ENCODE peak calls at places on chromosomes 3 and 15, in five cellular contexts. One of them, this sample, is unnamed.

GRCh38 chr15:81351651-81352050 is 22.4 kb downstream of the TMC3 start:
- DNase-seq in hepatocyte: no peak
- DNase-seq in esophagus squamous epithelium: no peak
- DNase-seq in Karpas-422: no peak
- DNase-seq in stimulated activated CD4-positive, alpha-beta T cell treated with anti-CD3 and anti-CD28 coated beads, Interleukin-15, amount 100 ng/mL, for 1 hour: no peak
- DNase-seq in this sample: no peak

GRCh38 chr15:92565351-92566125 is 90.0 kb downstream of the FAM174B start:
- DNase-seq in hepatocyte: no peak
- DNase-seq in esophagus squamous epithelium: no peak
- DNase-seq in Karpas-422: no peak
- DNase-seq in stimulated activated CD4-positive, alpha-beta T cell treated with anti-CD3 and anti-CD28 coated beads, Interleukin-15, amount 100 ng/mL, for 1 hour: no peak
- DNase-seq in this sample: no peak

GRCh38 chr3:133457025-133457424 is 57.2 kb downstream of the BFSP2 start:
- DNase-seq in hepatocyte: no peak
- DNase-seq in esophagus squamous epithelium: no peak
- DNase-seq in Karpas-422: peak; percentile 40
- DNase-seq in stimulated activated CD4-positive, alpha-beta T cell treated with anti-CD3 and anti-CD28 coated beads, Interleukin-15, amount 100 ng/mL, for 1 hour: no peak
- DNase-seq in this sample: no peak

GRCh38 chr3:81638480-81638879 is 123.0 kb downstream of the GBE1 start:
- DNase-seq in hepatocyte: no peak
- DNase-seq in esophagus squamous epithelium: no peak
- DNase-seq in Karpas-422: no peak
- DNase-seq in stimulated activated CD4-positive, alpha-beta T cell treated with anti-CD3 and anti-CD28 coated beads, Interleukin-15, amount 100 ng/mL, for 1 hour: no peak
- DNase-seq in this sample: no peak

GRCh38 chr3:53658613-53659193 is 164.3 kb downstream of the CACNA1D start:
- DNase-seq in hepatocyte: no peak
- DNase-seq in esophagus squamous epithelium: no peak
- DNase-seq in Karpas-422: no peak
- DNase-seq in stimulated activated CD4-positive, alpha-beta T cell treated with anti-CD3 and anti-CD28 coated beads, Interleukin-15, amount 100 ng/mL, for 1 hour: no peak
- DNase-seq in this sample: no peak

GRCh38 chr3:111303760-111304159 is 232.1 kb downstream of the NECTIN3 start:
- DNase-seq in hepatocyte: no peak
- DNase-seq in esophagus squamous epithelium: no peak
- DNase-seq in Karpas-422: no peak
- DNase-seq in stimulated activated CD4-positive, alpha-beta T cell treated with anti-CD3 and anti-CD28 coated beads, Interleukin-15, amount 100 ng/mL, for 1 hour: no peak
- DNase-seq in this sample: no peak

GRCh38 chr15:85955501-85956391 is 123.9 kb upstream of the AGBL1 start:
- DNase-seq in hepatocyte: peak; percentile 32
- DNase-seq in esophagus squamous epithelium: no peak
- DNase-seq in Karpas-422: no peak
- DNase-seq in stimulated activated CD4-positive, alpha-beta T cell treated with anti-CD3 and anti-CD28 coated beads, Interleukin-15, amount 100 ng/mL, for 1 hour: no peak
- DNase-seq in this sample: no peak

GRCh38 chr15:74251187-74251811 is 15.2 kb downstream of the CCDC33 start:
- DNase-seq in hepatocyte: no peak
- DNase-seq in esophagus squamous epithelium: no peak
- DNase-seq in Karpas-422: no peak
- DNase-seq in stimulated activated CD4-positive, alpha-beta T cell treated with anti-CD3 and anti-CD28 coated beads, Interleukin-15, amount 100 ng/mL, for 1 hour: no peak
- DNase-seq in this sample: no peak

GRCh38 chr3:106115557-106115956 is 246.7 kb upstream of the CBLB start:
- DNase-seq in hepatocyte: no peak
- DNase-seq in esophagus squamous epithelium: no peak
- DNase-seq in Karpas-422: no peak
- DNase-seq in stimulated activated CD4-positive, alpha-beta T cell treated with anti-CD3 and anti-CD28 coated beads, Interleukin-15, amount 100 ng/mL, for 1 hour: no peak
- DNase-seq in this sample: no peak

GRCh38 chr3:155611456-155611855 is 133.4 kb downstream of the PLCH1 start:
- DNase-seq in hepatocyte: no peak
- DNase-seq in esophagus squamous epithelium: no peak
- DNase-seq in Karpas-422: no peak
- DNase-seq in stimulated activated CD4-positive, alpha-beta T cell treated with anti-CD3 and anti-CD28 coated beads, Interleukin-15, amount 100 ng/mL, for 1 hour: no peak
- DNase-seq in this sample: no peak

GRCh38 chr3:45035441-45036301 is 9.6 kb downstream of the CLEC3B start:
- DNase-seq in hepatocyte: peak; percentile 52
- DNase-seq in esophagus squamous epithelium: no peak
- DNase-seq in Karpas-422: no peak
- DNase-seq in stimulated activated CD4-positive, alpha-beta T cell treated with anti-CD3 and anti-CD28 coated beads, Interleukin-15, amount 100 ng/mL, for 1 hour: peak; percentile 14
- DNase-seq in this sample: no peak

GRCh38 chr3:41987627-41988026 is 25.7 kb upstream of the ULK4 start:
- DNase-seq in hepatocyte: no peak
- DNase-seq in esophagus squamous epithelium: no peak
- DNase-seq in Karpas-422: no peak
- DNase-seq in stimulated activated CD4-positive, alpha-beta T cell treated with anti-CD3 and anti-CD28 coated beads, Interleukin-15, amount 100 ng/mL, for 1 hour: no peak
- DNase-seq in this sample: peak; percentile 71

GRCh38 chr15:49622561-49622960 is 1.7 kb downstream of the DTWD1 start:
- DNase-seq in hepatocyte: no peak
- DNase-seq in esophagus squamous epithelium: no peak
- DNase-seq in Karpas-422: no peak
- DNase-seq in stimulated activated CD4-positive, alpha-beta T cell treated with anti-CD3 and anti-CD28 coated beads, Interleukin-15, amount 100 ng/mL, for 1 hour: no peak
- DNase-seq in this sample: no peak

GRCh38 chr3:100506355-100506754 is 13.9 kb downstream of the TMEM45A start:
- DNase-seq in hepatocyte: no peak
- DNase-seq in esophagus squamous epithelium: no peak
- DNase-seq in Karpas-422: no peak
- DNase-seq in stimulated activated CD4-positive, alpha-beta T cell treated with anti-CD3 and anti-CD28 coated beads, Interleukin-15, amount 100 ng/mL, for 1 hour: no peak
- DNase-seq in this sample: no peak

GRCh38 chr3:154970796-154971195 is 109.3 kb upstream of the MME start:
- DNase-seq in hepatocyte: peak; percentile 11
- DNase-seq in esophagus squamous epithelium: no peak
- DNase-seq in Karpas-422: no peak
- DNase-seq in stimulated activated CD4-positive, alpha-beta T cell treated with anti-CD3 and anti-CD28 coated beads, Interleukin-15, amount 100 ng/mL, for 1 hour: no peak
- DNase-seq in this sample: peak; percentile 93

GRCh38 chr3:119663885-119664284 is 3.5 kb upstream of the POPDC2 start:
- DNase-seq in hepatocyte: no peak
- DNase-seq in esophagus squamous epithelium: no peak
- DNase-seq in Karpas-422: no peak
- DNase-seq in stimulated activated CD4-positive, alpha-beta T cell treated with anti-CD3 and anti-CD28 coated beads, Interleukin-15, amount 100 ng/mL, for 1 hour: no peak
- DNase-seq in this sample: no peak

GRCh38 chr3:132038198-132038825 is 3.5 kb upstream of the CPNE4 start:
- DNase-seq in hepatocyte: peak; percentile 48
- DNase-seq in esophagus squamous epithelium: no peak
- DNase-seq in Karpas-422: peak; percentile 73
- DNase-seq in stimulated activated CD4-positive, alpha-beta T cell treated with anti-CD3 and anti-CD28 coated beads, Interleukin-15, amount 100 ng/mL, for 1 hour: no peak
- DNase-seq in this sample: peak; percentile 54

GRCh38 chr15:52306270-52306669 is 10.7 kb upstream of the MYO5C start:
- DNase-seq in hepatocyte: no peak
- DNase-seq in esophagus squamous epithelium: no peak
- DNase-seq in Karpas-422: no peak
- DNase-seq in stimulated activated CD4-positive, alpha-beta T cell treated with anti-CD3 and anti-CD28 coated beads, Interleukin-15, amount 100 ng/mL, for 1 hour: no peak
- DNase-seq in this sample: no peak

This sample was measured in AML-193.